ENCODE peak calls at places on chromosomes 6 and 20, in seven cellular contexts. N, B, K, C, T, H and A are unnamed samples.

GRCh38 chr6:33877982-33878381 is 74.2 kb upstream of the MLN start:
- DNase-seq in N (no peak), B (no peak), K (no peak), C (no peak), T (no peak), H (no peak), A (no peak)

GRCh38 chr20:44552950-44553908 is 29.1 kb upstream of the PKIG start:
- DNase-seq in N (no peak), B (peak; percentile 94), K (no peak), C (no peak), T (peak; percentile 92), H (peak; percentile 96), A (peak; percentile 73)

GRCh38 chr20:63172726-63173125 is 43.2 kb downstream of the YTHDF1 start:
- DNase-seq in N (peak; percentile 67), B (no peak), K (no peak), C (no peak), T (no peak), H (no peak), A (no peak)

GRCh38 chr6:3410385-3411360 is 46.2 kb downstream of the SLC22A23 start:
- DNase-seq in N (peak; percentile 78), B (peak; percentile 57), K (peak; percentile 60), C (no peak), T (peak; percentile 59), H (peak; percentile 71), A (peak; percentile 65)

GRCh38 chr6:10019851-10020250 is 395.0 kb downstream of the TFAP2A start:
- DNase-seq in N (no peak), B (no peak), K (no peak), C (no peak), T (no peak), H (no peak), A (no peak)

GRCh38 chr20:45346291-45346718 is 1.9 kb downstream of the SDC4 start:
- DNase-seq in N (no peak), B (no peak), K (no peak), C (no peak), T (no peak), H (no peak), A (no peak)

GRCh38 chr6:72418495-72418894 is 203.4 kb upstream of the KCNQ5 start:
- DNase-seq in N (no peak), B (peak; percentile 89), K (no peak), C (no peak), T (no peak), H (peak; percentile 69), A (peak; percentile 66)

GRCh38 chr6:36139991-36140710 is 9.8 kb downstream of the MAPK13 start:
- DNase-seq in N (no peak), B (no peak), K (no peak), C (no peak), T (no peak), H (no peak), A (no peak)

GRCh38 chr20:48912065-48912464 is 9.4 kb upstream of the ARFGEF2 start:
- DNase-seq in N (no peak), B (no peak), K (no peak), C (no peak), T (no peak), H (no peak), A (no peak)

GRCh38 chr6:159654483-159655098 is 38.5 kb downstream of the SOD2 start:
- DNase-seq in N (peak; percentile 50), B (peak; percentile 67), K (no peak), C (peak; percentile 19), T (peak; percentile 43), H (peak; percentile 74), A (peak; percentile 65)

GRCh38 chr20:17620371-17621228 is 50.7 kb downstream of the DSTN start:
- DNase-seq in N (no peak), B (no peak), K (peak; percentile 57), C (no peak), T (no peak), H (no peak), A (no peak)

GRCh38 chr6:41194386-41194785 is 6.6 kb downstream of the TREML2 start:
- DNase-seq in N (no peak), B (no peak), K (no peak), C (no peak), T (no peak), H (no peak), A (no peak)

GRCh38 chr6:56347526-56347925 is 100.1 kb upstream of the COL21A1 start:
- DNase-seq in N (no peak), B (peak; percentile 71), K (no peak), C (no peak), T (no peak), H (peak; percentile 74), A (peak; percentile 20)

GRCh38 chr6:82240191-82240590 is 7.4 kb downstream of the IBTK start:
- DNase-seq in N (no peak), B (no peak), K (no peak), C (no peak), T (no peak), H (no peak), A (no peak)

GRCh38 chr6:137309078-137309762 is 90.0 kb upstream of the IFNGR1 start:
- DNase-seq in N (no peak), B (peak; percentile 52), K (peak; percentile 84), C (peak; percentile 69), T (peak; percentile 74), H (peak; percentile 73), A (peak; percentile 95)

GRCh38 chr20:21681219-21681931 is 24.1 kb upstream of the PAX1 start:
- DNase-seq in N (no peak), B (no peak), K (no peak), C (no peak), T (no peak), H (no peak), A (no peak)

GRCh38 chr6:15527838-15528617 is 134.8 kb downstream of the DTNBP1 start:
- DNase-seq in N (no peak), B (peak; percentile 44), K (no peak), C (no peak), T (no peak), H (no peak), A (peak; percentile 43)

GRCh38 chr6:21676769-21677168 is 83.2 kb downstream of the SOX4 start:
- DNase-seq in N (no peak), B (no peak), K (no peak), C (no peak), T (no peak), H (no peak), A (no peak)

GRCh38 chr6:36655073-36655847 is 23.3 kb upstream of the CDKN1A start:
- DNase-seq in N (no peak), B (no peak), K (no peak), C (no peak), T (no peak), H (no peak), A (no peak)

GRCh38 chr6:37010402-37010892 is 5.0 kb downstream of the FGD2 start:
- DNase-seq in N (no peak), B (no peak), K (no peak), C (no peak), T (no peak), H (no peak), A (no peak)

GRCh38 chr20:43936371-43936770 is 21.7 kb downstream of the TOX2 start:
- DNase-seq in N (no peak), B (peak; percentile 42), K (no peak), C (no peak), T (no peak), H (peak; percentile 38), A (no peak)

GRCh38 chr20:57693002-57693582 is 16.7 kb downstream of the PMEPA1 start:
- DNase-seq in N (peak; percentile 97), B (no peak), K (peak; percentile 76), C (peak; percentile 84), T (no peak), H (no peak), A (peak; percentile 97)
- TF ChIP-seq CTCF in N (peak; percentile 94), B (no peak), K (peak; percentile 34), C (peak; percentile 60), T (no peak), H (no peak), A (peak; percentile 54)

GRCh38 chr6:45420909-45421699 is 43.4 kb upstream of the SUPT3H start:
- DNase-seq in N (no peak), B (no peak), K (no peak), C (no peak), T (peak; percentile 42), H (no peak), A (no peak)
- H3K4me3 ChIP-seq in N (peak overlapping the region; percentile 38), B (peak overlapping the region; percentile 99), K (peak overlapping the region; percentile 58), C (peak overlapping the region; percentile 100), T (peak overlapping the region; percentile 19), H (peak overlapping the region; percentile 82), A (peak overlapping the region; percentile 60)

DNA sequence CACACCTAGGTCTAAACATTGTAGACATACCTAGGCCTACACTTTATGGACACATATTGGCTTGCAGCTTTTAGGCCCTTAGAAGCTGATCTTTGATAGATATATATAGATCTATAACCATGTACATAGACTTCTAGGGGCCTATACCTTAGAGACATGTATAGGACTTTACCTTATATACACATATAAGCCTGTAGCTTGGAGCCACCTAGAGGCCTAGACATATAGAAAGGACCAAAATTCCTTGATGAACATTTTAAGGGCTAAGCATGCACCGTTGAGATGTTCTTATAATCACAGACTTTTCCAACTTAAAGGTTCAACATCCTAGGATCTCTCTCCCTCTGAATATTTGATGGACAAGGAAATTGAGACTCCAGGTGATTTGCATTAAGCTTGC is 371.7 kb upstream of the SASH1 start:
- DNase-seq in N (peak; percentile 18), B (peak; percentile 5), K (no peak), C (no peak), T (peak; percentile 14), H (peak; percentile 8), A (peak; percentile 32)
- TF ChIP-seq CTCF in N (no peak), B (peak; percentile 18), K (no peak), C (no peak), T (no peak), H (peak; percentile 22), A (peak; percentile 36)

GRCh38 chr20:32480361-32481199 is 104.6 kb downstream of the NOL4L start:
- DNase-seq in N (no peak), B (peak; percentile 44), K (no peak), C (no peak), T (peak; percentile 60), H (no peak), A (no peak)
- H3K4me3 ChIP-seq in N (no peak overlapping the region), B (no peak overlapping the region), K (no peak overlapping the region), C (peak overlapping the region; percentile 67), T (peak overlapping the region; percentile 96), H (no peak overlapping the region), A (no peak overlapping the region)